ENCODE peak calls at places on chromosomes 3 and 15, in six cellular contexts. A, U, Z, O, J and T are unnamed samples.
A peak's percentile ranks its signal among the peaks of the same experiment; 100 is the strongest.

GRCh38 chr15:78915341-78916087 is 29.3 kb downstream of the CTSH start:
- DNase-seq in A (no peak), U (no peak), Z (no peak), O (no peak), J (peak; percentile 60), T (peak; percentile 74)

GRCh38 chr3:32817561-32818430 is at the start of gene TRIM71:
- DNase-seq in A (peak; percentile 24), U (no peak), J (peak; percentile 8), Z (peak; percentile 92), O (no peak), T (peak; percentile 95)

GRCh38 chr3:64674591-64675076 is 13.2 kb downstream of the ADAMTS9 start:
- DNase-seq in A (no peak), Z (no peak), J (no peak), O (no peak), U (no peak), T (no peak)

GRCh38 chr3:25944328-25944727 is 154.4 kb downstream of the OXSM start:
- DNase-seq in A (no peak), U (no peak), J (no peak), Z (no peak), O (no peak), T (no peak)

GRCh38 chr3:160163259-160163878 is 61.9 kb upstream of the C3orf80 start:
- DNase-seq in O (no peak), A (no peak), U (peak; percentile 1), Z (no peak), J (peak; percentile 58), T (no peak)

GRCh38 chr3:139131951-139132350 is 87.3 kb upstream of the PRR23C start:
- DNase-seq in O (no peak), U (no peak), Z (no peak), J (no peak), A (no peak), T (no peak)

GRCh38 chr3:117962750-117963149 is 1071.9 kb downstream of the IGSF11 start:
- DNase-seq in Z (no peak), O (no peak), U (no peak), A (no peak), J (peak; percentile 39), T (no peak)

GRCh38 chr3:191412764-191413163 is 48.2 kb upstream of the PYDC2 start:
- DNase-seq in Z (no peak), A (peak; percentile 81), O (no peak), J (peak; percentile 93), U (no peak), T (peak; percentile 85)

GRCh38 chr15:52709172-52709979 is 30.2 kb upstream of the ATOSA start:
- DNase-seq in J (no peak), U (no peak), Z (peak; percentile 25), O (no peak), A (no peak), T (no peak)

GRCh38 chr3:53845103-53845880 is 927 bp downstream of the CHDH start:
- DNase-seq in J (peak; percentile 24), U (no peak), A (no peak), O (no peak), Z (peak; percentile 30), T (peak; percentile 93)

GRCh38 chr15:75775296-75776074 is 62.8 kb upstream of the CSPG4 start:
- DNase-seq in A (no peak), Z (no peak), J (no peak), U (no peak), O (no peak), T (peak; percentile 50)

GRCh38 chr15:85752591-85752990 is 42.1 kb downstream of the KLHL25 start:
- DNase-seq in J (no peak), A (no peak), Z (no peak), O (peak; percentile 71), U (peak; percentile 14), T (no peak)

GRCh38 chr3:107574650-107575049 is 51.9 kb downstream of the BBX start:
- DNase-seq in U (no peak), Z (no peak), O (no peak), J (peak; percentile 65), A (peak; percentile 38), T (peak; percentile 74)

GRCh38 chr15:81275711-81276417 is 48.1 kb downstream of the STARD5 start:
- DNase-seq in J (peak; percentile 37), O (no peak), Z (no peak), A (no peak), U (no peak), T (no peak)

GRCh38 chr3:29156071-29156715 is 124.7 kb upstream of the RBMS3 start:
- DNase-seq in U (no peak), A (peak; percentile 59), J (no peak), O (no peak), Z (no peak), T (no peak)

GRCh38 chr3:134685881-134686802 is 35.3 kb upstream of the KY start:
- DNase-seq in A (no peak), O (no peak), J (peak; percentile 96), Z (no peak), U (no peak), T (peak; percentile 65)

GRCh38 chr3:29513236-29513635 is 232.4 kb downstream of the RBMS3 start:
- DNase-seq in U (no peak), O (no peak), A (no peak), Z (no peak), J (no peak), T (peak; percentile 41)

GRCh38 chr3:139537325-139537724 is 2.2 kb downstream of the RBP1 start:
- DNase-seq in J (peak; percentile 64), Z (no peak), O (no peak), A (no peak), U (no peak), T (no peak)

GRCh38 chr15:98714906-98715305 is 66.6 kb downstream of the IGF1R start:
- DNase-seq in O (no peak), Z (no peak), J (no peak), U (no peak), A (no peak), T (no peak)

GRCh38 chr3:14261229-14261628 is 82.6 kb downstream of the LSM3 start:
- DNase-seq in J (peak; percentile 77), O (peak; percentile 88), U (peak; percentile 49), A (peak; percentile 65), Z (peak; percentile 94), T (peak; percentile 92)

GRCh38 chr15:89820651-89821611 is 6.3 kb upstream of the ANPEP start:
- DNase-seq in A (no peak), J (peak; percentile 95), U (no peak), Z (no peak), O (no peak), T (peak; percentile 86)

GRCh38 chr3:195013411-195013810 is 257.5 kb downstream of the XXYLT1 start:
- DNase-seq in J (no peak), A (no peak), Z (no peak), U (no peak), O (peak; percentile 41), T (no peak)

GRCh38 chr3:84987709-84988504 is 29.1 kb downstream of the CADM2 start:
- DNase-seq in O (no peak), A (no peak), U (no peak), Z (no peak), J (no peak), T (no peak)

GRCh38 chr3:32583708-32584107 is 13.1 kb upstream of the DYNC1LI1 start:
- DNase-seq in O (no peak), A (peak; percentile 87), Z (no peak), U (no peak), J (no peak), T (no peak)